ENCODE peak calls at places on chromosome 15, in five cellular contexts. Z, X, E, H and G are unnamed samples.

GRCh38 chr15:31392761-31393401 is 66.2 kb downstream of the KLF13 start:
- DNase-seq in X (no peak), E (peak; percentile 60), H (no peak), Z (no peak), G (peak; percentile 83)

GRCh38 chr15:99614749-99615288 is 49.0 kb downstream of the MEF2A start:
- DNase-seq in H (no peak), Z (no peak), E (no peak), X (no peak), G (no peak)

GRCh38 chr15:36826948-36827347 is 247.5 kb downstream of the CDIN1 start:
- DNase-seq in E (no peak), Z (no peak), X (no peak), H (no peak), G (no peak)

GRCh38 chr15:75809986-75810750 is 33.1 kb upstream of the UBE2Q2 start:
- DNase-seq in H (peak; percentile 57), Z (no peak), E (peak; percentile 27), X (no peak), G (no peak)

GRCh38 chr15:28904541-28905303 is 18.9 kb downstream of the APBA2 start:
- DNase-seq in E (no peak), X (no peak), Z (no peak), H (no peak), G (no peak)

GRCh38 chr15:51038258-51039042 is 56.3 kb downstream of the TNFAIP8L3 start:
- DNase-seq in X (no peak), E (no peak), Z (no peak), H (no peak), G (no peak)

GRCh38 chr15:74735305-74735704 is 10.0 kb upstream of the CYP1A1 start:
- DNase-seq in X (no peak), E (no peak), H (no peak), Z (no peak), G (no peak)

GRCh38 chr15:97977734-97978133 is 17.2 kb downstream of the ARRDC4 start:
- DNase-seq in Z (no peak), E (peak; percentile 76), X (no peak), H (no peak), G (no peak)

GRCh38 chr15:35540031-35540430 is 5.9 kb downstream of the DPH6 start:
- DNase-seq in E (no peak), H (no peak), Z (peak; percentile 43), X (no peak), G (no peak)

GRCh38 chr15:28147827-28148226 is 48.7 kb upstream of the OCA2 start:
- DNase-seq in X (no peak), H (no peak), Z (no peak), E (no peak), G (no peak)

GRCh38 chr15:56929933-56930332 is 11.5 kb downstream of the TCF12 start:
- DNase-seq in Z (no peak), X (no peak), E (no peak), H (no peak), G (no peak)

GRCh38 chr15:68921926-68922325 is 8.4 kb upstream of the SPESP1 start:
- DNase-seq in E (no peak), Z (no peak), X (no peak), H (no peak), G (no peak)

GRCh38 chr15:40361640-40362039 is 3.6 kb downstream of the DISP2 start:
- DNase-seq in H (no peak), E (no peak), Z (no peak), X (no peak), G (no peak)

GRCh38 chr15:33154366-33155166 is 39.9 kb downstream of the FMN1 start:
- DNase-seq in H (no peak), Z (peak; percentile 71), X (peak; percentile 92), E (no peak), G (no peak)

GRCh38 chr15:28919679-28920655 is 34.2 kb downstream of the APBA2 start:
- DNase-seq in Z (no peak), H (no peak), X (no peak), E (no peak), G (no peak)

GRCh38 chr15:62591842-62592838 is 427.1 kb upstream of the C2CD4B start:
- DNase-seq in Z (no peak), H (no peak), E (no peak), X (peak; percentile 65), G (no peak)

GRCh38 chr15:41561104-41561776 is 2.2 kb downstream of the TYRO3 start:
- DNase-seq in E (no peak), X (no peak), Z (no peak), H (no peak), G (no peak)

GRCh38 chr15:41559489-41560177 is 621 bp downstream of the TYRO3 start:
- DNase-seq in H (no peak), E (peak; percentile 41), Z (no peak), X (no peak), G (no peak)

GRCh38 chr15:41557673-41558399 is 1.2 kb upstream of the TYRO3 start:
- DNase-seq in E (peak; percentile 70), X (no peak), H (peak; percentile 73), Z (no peak), G (no peak)

GRCh38 chr15:41558400-41559238 is at the start of gene TYRO3:
- DNase-seq in E (peak; percentile 63), H (peak; percentile 72), X (no peak), Z (no peak), G (no peak)

GRCh38 chr15:41559239-41559488 is 152 bp downstream of the TYRO3 start:
- DNase-seq in Z (no peak), H (no peak), E (no peak), X (no peak), G (no peak)
- TF ChIP-seq CTCF in Z (no peak), H (no peak), E (no peak), X (no peak), G (no peak)

DNA sequence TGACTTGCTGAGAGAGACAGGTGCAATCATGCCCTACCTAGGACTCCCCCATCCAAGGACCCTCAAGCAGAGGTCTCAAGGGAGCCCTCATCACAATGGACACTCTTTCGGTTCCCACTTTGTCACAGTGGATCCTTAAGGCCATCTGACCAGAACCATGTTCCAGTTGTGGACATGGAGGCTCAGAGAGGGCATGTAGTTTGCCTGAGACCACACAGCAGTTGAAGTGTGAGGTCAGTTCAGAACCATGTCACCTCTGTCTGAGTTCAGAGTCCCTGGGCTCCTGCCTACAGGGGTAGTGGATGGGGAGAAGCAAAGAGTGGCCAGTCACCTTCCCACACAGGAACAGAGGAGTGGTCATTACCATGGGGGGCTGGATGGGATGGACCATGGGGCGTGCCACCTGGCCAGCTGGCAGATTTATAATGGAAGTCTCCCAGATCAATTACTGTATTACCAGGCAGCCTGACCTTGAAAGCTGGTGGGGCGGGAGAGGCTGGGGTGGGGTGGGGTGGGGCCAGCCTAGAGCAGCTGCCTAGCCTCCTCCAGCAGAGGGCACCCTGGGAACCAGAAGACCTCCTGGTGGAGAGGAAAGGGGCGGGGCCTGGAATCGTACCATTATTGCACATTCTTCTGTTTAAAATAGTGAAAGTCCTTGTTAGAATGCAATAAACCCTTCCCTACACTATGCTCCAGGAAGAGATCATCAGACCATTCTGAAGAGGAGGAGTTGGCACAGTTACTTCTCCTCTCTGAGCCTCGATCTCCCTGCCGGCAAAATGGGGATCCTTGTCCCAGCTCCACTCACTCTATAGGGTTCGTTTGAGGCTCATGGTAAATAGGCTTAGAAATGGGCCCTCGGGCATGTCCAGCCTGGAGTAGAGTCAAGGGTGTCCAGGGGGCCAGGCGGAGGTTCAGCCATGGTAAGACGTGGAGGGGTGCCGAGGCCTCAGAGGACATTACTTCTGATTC is 26.9 kb upstream of the LINGO1 start:
- DNase-seq in H (peak; percentile 66), Z (peak; percentile 7), E (peak; percentile 69), X (no peak), G (no peak)
- TF ChIP-seq CTCF in H (peak; percentile 53), Z (peak; percentile 40), E (peak; percentile 47), X (peak; percentile 45), G (peak; percentile 55)

GRCh38 chr15:73715417-73715816 is 31.2 kb downstream of the CD276 start:
- DNase-seq in X (no peak), Z (no peak), E (no peak), H (no peak), G (no peak)
- TF ChIP-seq CTCF in X (no peak), Z (no peak), E (no peak), H (no peak), G (no peak)

DNA sequence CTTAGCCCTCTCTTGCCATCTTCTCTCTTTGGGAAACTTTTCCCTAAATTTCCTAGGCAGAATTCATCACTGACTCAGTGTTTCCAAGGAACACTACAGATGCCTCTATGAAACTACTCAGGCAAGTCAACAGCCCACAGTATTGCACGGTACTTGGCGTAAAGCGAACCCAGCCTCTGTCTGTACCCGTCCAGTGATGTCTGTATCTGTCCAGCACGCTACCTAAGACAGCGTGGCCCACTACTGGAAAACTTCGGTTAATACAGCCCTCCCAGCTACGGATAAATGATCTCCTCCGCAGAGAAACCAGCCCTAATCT is 467 bp downstream of the SKIC8 start:
- DNase-seq in E (no peak), X (no peak), Z (no peak), H (no peak), G (no peak)
- TF ChIP-seq CTCF in E (no peak), X (peak; percentile 21), Z (no peak), H (no peak), G (no peak)

DNA sequence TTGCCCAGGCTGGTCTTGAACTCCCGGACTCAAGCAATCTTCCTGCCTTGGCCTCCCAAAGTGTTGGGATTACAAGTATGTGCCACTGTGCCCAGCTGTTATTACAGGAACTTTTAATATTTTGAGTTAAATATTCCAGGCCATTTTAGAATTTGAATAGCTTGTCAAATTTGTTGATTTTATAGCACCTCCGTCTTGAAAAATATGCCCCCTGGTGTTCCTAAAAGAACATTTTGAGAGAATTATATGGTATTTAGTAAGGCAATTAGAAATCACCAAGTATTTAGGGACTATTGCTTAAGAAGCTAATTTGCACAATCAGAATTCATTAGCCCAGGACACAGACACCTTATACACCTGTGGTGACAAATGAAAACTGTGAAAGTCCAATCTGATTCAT is 23.7 kb downstream of the PDE8A start:
- DNase-seq in X (no peak), Z (no peak), E (no peak), H (no peak), G (no peak)
- TF ChIP-seq CTCF in X (peak; percentile 25), Z (peak; percentile 24), E (no peak), H (no peak), G (peak; percentile 25)

GRCh38 chr15:80507638-80508316 is 103.6 kb downstream of the ARNT2 start:
- DNase-seq in E (no peak), H (no peak), X (no peak), Z (peak; percentile 92), G (no peak)
- TF ChIP-seq CTCF in E (no peak), H (no peak), X (no peak), Z (no peak), G (no peak)

GRCh38 chr15:49875392-49875791 is 243.6 kb downstream of the ATP8B4 start:
- DNase-seq in E (no peak), X (no peak), H (no peak), Z (no peak), G (no peak)
- TF ChIP-seq CTCF in E (no peak), X (peak; percentile 45), H (peak; percentile 57), Z (no peak), G (no peak)

GRCh38 chr15:82805994-82806406 is at the start of gene FSD2:
- DNase-seq in H (no peak), X (no peak), E (no peak), Z (no peak), G (peak; percentile 34)
- TF ChIP-seq CTCF in H (no peak), X (no peak), E (no peak), Z (no peak), G (no peak)

GRCh38 chr15:94205366-94205765 is 26.0 kb upstream of the MCTP2 start:
- DNase-seq in E (no peak), X (no peak), Z (peak; percentile 86), H (no peak), G (no peak)
- TF ChIP-seq CTCF in E (no peak), X (no peak), Z (no peak), H (no peak), G (no peak)

GRCh38 chr15:47203993-47204392 is 513.3 kb upstream of the SEMA6D start:
- DNase-seq in E (no peak), H (no peak), X (no peak), Z (no peak), G (no peak)
- TF ChIP-seq CTCF in E (no peak), H (no peak), X (no peak), Z (no peak), G (no peak)